ENCODE peak calls at places on chromosome 1, in ten cellular contexts. One of them, this sample, is unnamed.

GRCh38 chr1:106268070-106268469 is 788.4 kb upstream of the PRMT6 start:
- DNase-seq in NCI-H1105: no peak
- DNase-seq in activated CD8-positive, alpha-beta memory T cell treated with anti-CD3 and anti-CD28 coated beads, Interleukin-2, amount 50 U/mL, for 4 hours: no peak
- DNase-seq in EL: no peak
- DNase-seq in mesenteric fat pad: no peak
- DNase-seq in NCI-H1436: no peak
- DNase-seq in HTR-8/SVneo: no peak
- DNase-seq in NCI-H446: peak
- DNase-seq in kidney epithelial cell: no peak
- DNase-seq in NCI-H345: peak
- DNase-seq in this sample: no peak

GRCh38 chr1:14242870-14243269 is 355.6 kb upstream of the KAZN start:
- DNase-seq in NCI-H1105: no peak
- DNase-seq in activated CD8-positive, alpha-beta memory T cell treated with anti-CD3 and anti-CD28 coated beads, Interleukin-2, amount 50 U/mL, for 4 hours: no peak
- DNase-seq in EL: no peak
- DNase-seq in mesenteric fat pad: no peak
- DNase-seq in NCI-H1436: no peak
- DNase-seq in HTR-8/SVneo: no peak
- DNase-seq in NCI-H446: no peak
- DNase-seq in kidney epithelial cell: no peak
- DNase-seq in NCI-H345: no peak
- DNase-seq in this sample: no peak

GRCh38 chr1:218369688-218370511 is 24.8 kb downstream of the TGFB2 start:
- DNase-seq in NCI-H1105: no peak
- DNase-seq in activated CD8-positive, alpha-beta memory T cell treated with anti-CD3 and anti-CD28 coated beads, Interleukin-2, amount 50 U/mL, for 4 hours: no peak
- DNase-seq in EL: peak
- DNase-seq in mesenteric fat pad: no peak
- DNase-seq in NCI-H1436: no peak
- DNase-seq in HTR-8/SVneo: no peak
- DNase-seq in NCI-H446: no peak
- DNase-seq in kidney epithelial cell: no peak
- DNase-seq in NCI-H345: no peak
- DNase-seq in this sample: no peak

GRCh38 chr1:169427081-169427611 is at the start of gene CCDC181:
- DNase-seq in NCI-H1105: peak
- DNase-seq in activated CD8-positive, alpha-beta memory T cell treated with anti-CD3 and anti-CD28 coated beads, Interleukin-2, amount 50 U/mL, for 4 hours: peak
- DNase-seq in EL: peak
- DNase-seq in mesenteric fat pad: no peak
- DNase-seq in NCI-H1436: peak
- DNase-seq in HTR-8/SVneo: peak
- DNase-seq in NCI-H446: no peak
- DNase-seq in kidney epithelial cell: peak
- DNase-seq in NCI-H345: peak
- DNase-seq in this sample: peak

GRCh38 chr1:25757151-25757845 is 42.7 kb upstream of the SELENON start:
- DNase-seq in NCI-H1105: no peak
- DNase-seq in activated CD8-positive, alpha-beta memory T cell treated with anti-CD3 and anti-CD28 coated beads, Interleukin-2, amount 50 U/mL, for 4 hours: no peak
- DNase-seq in EL: no peak
- DNase-seq in mesenteric fat pad: no peak
- DNase-seq in NCI-H1436: no peak
- DNase-seq in HTR-8/SVneo: no peak
- DNase-seq in NCI-H446: no peak
- DNase-seq in kidney epithelial cell: no peak
- DNase-seq in NCI-H345: no peak
- DNase-seq in this sample: no peak

GRCh38 chr1:224106568-224107281 is 7.2 kb upstream of the FBXO28 start:
- DNase-seq in NCI-H1105: no peak
- DNase-seq in activated CD8-positive, alpha-beta memory T cell treated with anti-CD3 and anti-CD28 coated beads, Interleukin-2, amount 50 U/mL, for 4 hours: no peak
- DNase-seq in EL: peak
- DNase-seq in mesenteric fat pad: no peak
- DNase-seq in NCI-H1436: no peak
- DNase-seq in HTR-8/SVneo: peak
- DNase-seq in NCI-H446: peak
- DNase-seq in kidney epithelial cell: peak
- DNase-seq in NCI-H345: peak
- DNase-seq in this sample: no peak

GRCh38 chr1:27388337-27389005 is 4.0 kb upstream of the GPR3 start:
- DNase-seq in NCI-H1105: peak
- DNase-seq in activated CD8-positive, alpha-beta memory T cell treated with anti-CD3 and anti-CD28 coated beads, Interleukin-2, amount 50 U/mL, for 4 hours: peak
- DNase-seq in EL: peak
- DNase-seq in mesenteric fat pad: no peak
- DNase-seq in NCI-H1436: peak
- DNase-seq in HTR-8/SVneo: peak
- DNase-seq in NCI-H446: peak
- DNase-seq in kidney epithelial cell: no peak
- DNase-seq in NCI-H345: peak
- DNase-seq in this sample: peak

GRCh38 chr1:93629101-93630059 is 52.3 kb downstream of the BCAR3 start:
- DNase-seq in NCI-H1105: peak
- DNase-seq in activated CD8-positive, alpha-beta memory T cell treated with anti-CD3 and anti-CD28 coated beads, Interleukin-2, amount 50 U/mL, for 4 hours: peak
- DNase-seq in EL: peak
- DNase-seq in mesenteric fat pad: no peak
- DNase-seq in NCI-H1436: peak
- DNase-seq in HTR-8/SVneo: peak
- DNase-seq in NCI-H446: peak
- DNase-seq in kidney epithelial cell: no peak
- DNase-seq in NCI-H345: peak
- DNase-seq in this sample: no peak

GRCh38 chr1:91803847-91804545 is 82.0 kb downstream of the TGFBR3 start:
- DNase-seq in NCI-H1105: no peak
- DNase-seq in activated CD8-positive, alpha-beta memory T cell treated with anti-CD3 and anti-CD28 coated beads, Interleukin-2, amount 50 U/mL, for 4 hours: peak
- DNase-seq in EL: no peak
- DNase-seq in mesenteric fat pad: no peak
- DNase-seq in NCI-H1436: no peak
- DNase-seq in HTR-8/SVneo: no peak
- DNase-seq in NCI-H446: no peak
- DNase-seq in kidney epithelial cell: no peak
- DNase-seq in NCI-H345: no peak
- DNase-seq in this sample: peak

GRCh38 chr1:227729881-227730629 is 5.0 kb downstream of the JMJD4 start:
- DNase-seq in NCI-H1105: no peak
- DNase-seq in activated CD8-positive, alpha-beta memory T cell treated with anti-CD3 and anti-CD28 coated beads, Interleukin-2, amount 50 U/mL, for 4 hours: no peak
- DNase-seq in EL: peak
- DNase-seq in mesenteric fat pad: no peak
- DNase-seq in NCI-H1436: peak
- DNase-seq in HTR-8/SVneo: peak
- DNase-seq in NCI-H446: peak
- DNase-seq in kidney epithelial cell: no peak
- DNase-seq in NCI-H345: peak
- DNase-seq in this sample: no peak

GRCh38 chr1:26389604-26390247 is 17.2 kb upstream of the ZNF683 start:
- DNase-seq in NCI-H1105: no peak
- DNase-seq in activated CD8-positive, alpha-beta memory T cell treated with anti-CD3 and anti-CD28 coated beads, Interleukin-2, amount 50 U/mL, for 4 hours: no peak
- DNase-seq in EL: no peak
- DNase-seq in mesenteric fat pad: no peak
- DNase-seq in NCI-H1436: no peak
- DNase-seq in HTR-8/SVneo: no peak
- DNase-seq in NCI-H446: no peak
- DNase-seq in kidney epithelial cell: no peak
- DNase-seq in NCI-H345: no peak
- DNase-seq in this sample: no peak

GRCh38 chr1:67135354-67135753 is 584 bp upstream of the C1orf141 start:
- DNase-seq in NCI-H1105: no peak
- DNase-seq in activated CD8-positive, alpha-beta memory T cell treated with anti-CD3 and anti-CD28 coated beads, Interleukin-2, amount 50 U/mL, for 4 hours: no peak
- DNase-seq in EL: peak
- DNase-seq in mesenteric fat pad: no peak
- DNase-seq in NCI-H1436: no peak
- DNase-seq in HTR-8/SVneo: no peak
- DNase-seq in NCI-H446: no peak
- DNase-seq in kidney epithelial cell: no peak
- DNase-seq in NCI-H345: no peak
- DNase-seq in this sample: no peak

GRCh38 chr1:225871374-225872074 is 10.7 kb downstream of the TMEM63A start:
- DNase-seq in NCI-H1105: no peak
- DNase-seq in activated CD8-positive, alpha-beta memory T cell treated with anti-CD3 and anti-CD28 coated beads, Interleukin-2, amount 50 U/mL, for 4 hours: no peak
- DNase-seq in EL: no peak
- DNase-seq in mesenteric fat pad: no peak
- DNase-seq in NCI-H1436: no peak
- DNase-seq in HTR-8/SVneo: no peak
- DNase-seq in NCI-H446: no peak
- DNase-seq in kidney epithelial cell: no peak
- DNase-seq in NCI-H345: peak
- DNase-seq in this sample: no peak

GRCh38 chr1:205631010-205631726 is 643 bp downstream of the ELK4 start:
- DNase-seq in NCI-H1105: peak
- DNase-seq in activated CD8-positive, alpha-beta memory T cell treated with anti-CD3 and anti-CD28 coated beads, Interleukin-2, amount 50 U/mL, for 4 hours: peak
- DNase-seq in EL: peak
- DNase-seq in mesenteric fat pad: no peak
- DNase-seq in NCI-H1436: peak
- DNase-seq in HTR-8/SVneo: peak
- DNase-seq in NCI-H446: peak
- DNase-seq in kidney epithelial cell: no peak
- DNase-seq in NCI-H345: peak
- DNase-seq in this sample: peak

GRCh38 chr1:6753320-6754140 is 31.7 kb upstream of the CAMTA1 start:
- DNase-seq in NCI-H1105: no peak
- DNase-seq in activated CD8-positive, alpha-beta memory T cell treated with anti-CD3 and anti-CD28 coated beads, Interleukin-2, amount 50 U/mL, for 4 hours: no peak
- DNase-seq in EL: peak
- DNase-seq in mesenteric fat pad: no peak
- DNase-seq in NCI-H1436: no peak
- DNase-seq in HTR-8/SVneo: no peak
- DNase-seq in NCI-H446: no peak
- DNase-seq in kidney epithelial cell: no peak
- DNase-seq in NCI-H345: no peak
- DNase-seq in this sample: no peak

GRCh38 chr1:238409191-238409846 is 518.6 kb upstream of the ZP4 start:
- DNase-seq in NCI-H1105: no peak
- DNase-seq in activated CD8-positive, alpha-beta memory T cell treated with anti-CD3 and anti-CD28 coated beads, Interleukin-2, amount 50 U/mL, for 4 hours: no peak
- DNase-seq in EL: peak
- DNase-seq in mesenteric fat pad: no peak
- DNase-seq in NCI-H1436: no peak
- DNase-seq in HTR-8/SVneo: peak
- DNase-seq in NCI-H446: no peak
- DNase-seq in kidney epithelial cell: peak
- DNase-seq in NCI-H345: no peak
- DNase-seq in this sample: no peak

This sample was measured in activated CD4-positive, CD25-positive, alpha-beta regulatory T cell treated with anti-CD3 and anti-CD28 coated beads, Interleukin-2, amount 50 U/mL, for 72 hours.